ENCODE peak calls at places on chromosomes 7 and 10, in nine cellular contexts. P is activated T-cell treated with anti-CD3 and anti-CD28 coated beads, Interleukin-2, amount 50 U/mL, for 72 hours; K is T-helper 2 cell; X is stimulated activated CD8-positive, alpha-beta memory T cell treated with anti-CD3 and anti-CD28 coated beads, Interleukin-15, amount 100 ng/mL, for 1 hour; C is HL-60; I is M059J; S is progenitor cell of endocrine pancreas; D is skeletal muscle cell; L is amniotic epithelial cell. G is an unnamed sample.
A peak's percentile ranks its signal among the peaks of the same experiment; 100 is the strongest.

GRCh38 chr10:99782447-99783286 is at the start of gene ABCC2:
- DNase-seq in I (peak; percentile 31), S (no peak), K (no peak), C (no peak), X (no peak), L (no peak), P (no peak), D (no peak), G (no peak)

GRCh38 chr10:3124412-3125175 is 48.0 kb downstream of the PITRM1 start:
- DNase-seq in I (no peak), P (no peak), X (no peak), C (no peak), K (no peak), S (no peak), D (no peak), L (no peak), G (no peak)

GRCh38 chr10:94361161-94361794 is 1.5 kb downstream of the NOC3L start:
- DNase-seq in I (peak; percentile 61), D (no peak), L (peak; percentile 37), K (no peak), P (no peak), C (no peak), S (no peak), X (no peak), G (no peak)

GRCh38 chr10:103890194-103890658 is 27.8 kb downstream of the STN1 start:
- DNase-seq in D (no peak), L (no peak), S (no peak), X (no peak), I (peak; percentile 32), K (no peak), C (no peak), P (peak; percentile 34), G (no peak)

GRCh38 chr10:128174581-128175559 is 48.6 kb upstream of the MKI67 start:
- DNase-seq in S (no peak), P (no peak), C (no peak), L (no peak), I (no peak), K (no peak), X (no peak), D (no peak), G (no peak)

GRCh38 chr10:99711129-99711719 is 20.7 kb downstream of the COX15 start:
- DNase-seq in S (no peak), X (no peak), D (no peak), L (peak; percentile 71), K (no peak), P (peak; percentile 34), C (peak; percentile 51), I (peak; percentile 65), G (peak; percentile 1)

GRCh38 chr10:93481931-93482834 is at the start of gene MYOF:
- DNase-seq in C (peak; percentile 56), S (no peak), K (peak; percentile 26), P (peak; percentile 66), I (peak; percentile 94), L (peak; percentile 83), X (no peak), D (peak; percentile 65), G (no peak)

GRCh38 chr10:12656518-12657142 is 307.3 kb downstream of the CAMK1D start:
- DNase-seq in D (peak; percentile 15), C (peak; percentile 4), L (peak; percentile 71), K (no peak), I (peak; percentile 32), S (no peak), X (no peak), P (no peak), G (no peak)

GRCh38 chr7:114979388-114979787 is 57.5 kb downstream of the MDFIC start:
- DNase-seq in S (no peak), K (no peak), I (peak; percentile 16), X (no peak), D (peak; percentile 10), L (peak; percentile 89), C (no peak), P (no peak), G (no peak)

GRCh38 chr10:91634246-91634645 is 1.4 kb upstream of the PPP1R3C start:
- DNase-seq in S (no peak), L (no peak), D (no peak), I (no peak), C (no peak), P (no peak), X (no peak), K (no peak), G (no peak)

GRCh38 chr7:10838205-10838604 is 135.5 kb upstream of the PHF14 start:
- DNase-seq in I (no peak), P (no peak), C (no peak), D (no peak), X (no peak), L (no peak), K (no peak), S (no peak), G (no peak)

GRCh38 chr10:77715081-77715480 is 77.5 kb upstream of the KCNMA1 start:
- DNase-seq in X (no peak), I (peak; percentile 30), C (no peak), P (peak; percentile 13), L (no peak), K (no peak), S (no peak), D (no peak), G (no peak)

GRCh38 chr10:132329565-132330485 is 2.2 kb upstream of the LRRC27 start:
- DNase-seq in S (no peak), D (no peak), L (no peak), X (no peak), K (no peak), I (peak; percentile 38), P (peak; percentile 53), C (no peak), G (no peak)

GRCh38 chr7:20159226-20159747 is 57.9 kb downstream of the MACC1 start:
- DNase-seq in P (no peak), L (no peak), X (no peak), S (no peak), C (no peak), D (no peak), K (no peak), I (no peak), G (no peak)

GRCh38 chr7:107687656-107688055 is 27.0 kb downstream of the SLC26A4 start:
- DNase-seq in X (no peak), P (no peak), I (peak; percentile 82), D (no peak), K (no peak), S (no peak), L (no peak), C (no peak), G (no peak)

GRCh38 chr7:135184254-135184841 is 13.8 kb upstream of the CYREN start:
- DNase-seq in S (no peak), X (no peak), D (no peak), P (no peak), K (no peak), L (no peak), I (no peak), C (no peak), G (no peak)

GRCh38 chr7:93622036-93622714 is 47.7 kb upstream of the CALCR start:
- DNase-seq in D (no peak), K (no peak), C (no peak), X (no peak), I (peak; percentile 40), L (peak; percentile 43), S (no peak), P (no peak), G (no peak)

GRCh38 chr7:129213828-129214227 is 11.0 kb upstream of the AHCYL2 start:
- DNase-seq in L (no peak), C (no peak), I (peak; percentile 51), K (no peak), X (no peak), P (no peak), D (no peak), S (no peak), G (no peak)

GRCh38 chr10:15898046-15898445 is 37.7 kb upstream of the MINDY3 start:
- DNase-seq in P (no peak), C (no peak), D (no peak), K (no peak), X (no peak), S (no peak), I (peak; percentile 3), L (peak; percentile 29), G (no peak)

GRCh38 chr10:3774018-3774813 is 10.8 kb downstream of the KLF6 start:
- DNase-seq in D (no peak), X (no peak), P (no peak), L (peak; percentile 31), K (no peak), S (no peak), I (peak; percentile 25), C (no peak), G (no peak)

GRCh38 chr10:104612577-104613205 is 28.4 kb upstream of the SORCS3 start:
- DNase-seq in P (no peak), S (no peak), I (peak; percentile 20), X (no peak), K (no peak), C (no peak), D (no peak), L (no peak), G (no peak)

GRCh38 chr7:74220229-74220628 is 10.4 kb downstream of the LAT2 start:
- DNase-seq in K (no peak), X (no peak), C (no peak), S (no peak), D (no peak), L (no peak), P (no peak), I (no peak), G (no peak)

GRCh38 chr10:99870051-99870730 is 87.8 kb downstream of the ABCC2 start:
- DNase-seq in L (peak; percentile 55), K (peak; percentile 16), S (no peak), D (no peak), C (no peak), I (peak; percentile 91), X (no peak), P (peak; percentile 71), G (no peak)